ENCODE peak calls at places on chromosome 20, in nine cellular contexts. T is aorta; I is prostate gland; V is kidney; X is mammary epithelial cell; F is CD4-positive, alpha-beta T cell; S is right cardiac atrium; B is colonic mucosa; D is ovary. O is an unnamed sample.

GRCh38 chr20:59412251-59412650 is 111.8 kb downstream of the EDN3 start:
- DNase-seq in T (no peak), X (no peak), I (no peak), V (no peak), S (no peak), D (no peak), F (no peak), B (no peak), O (no peak)

GRCh38 chr20:38286586-38287502 is 17.1 kb upstream of the BPI start:
- DNase-seq in T (no peak), I (no peak), V (no peak), S (peak), B (no peak), D (no peak), F (no peak), X (no peak), O (no peak)

GRCh38 chr20:63968928-63969760 is 586 bp downstream of the ZNF512B start:
- DNase-seq in F (no peak), V (peak), T (peak), B (no peak), D (peak), X (no peak), I (no peak), S (peak), O (peak)

GRCh38 chr20:39893013-39893685 is 795.9 kb downstream of the MAFB start:
- DNase-seq in D (no peak), T (no peak), F (no peak), X (peak), I (no peak), S (no peak), V (no peak), B (no peak), O (no peak)

GRCh38 chr20:48536206-48536605 is 291.6 kb downstream of the PREX1 start:
- DNase-seq in B (no peak), S (no peak), X (no peak), F (no peak), I (no peak), T (no peak), V (no peak), D (no peak), O (no peak)

GRCh38 chr20:59042151-59042795 is at the start of gene PRELID3B:
- DNase-seq in B (peak), D (peak), I (no peak), S (peak), X (peak), T (no peak), F (no peak), V (no peak), O (peak)

GRCh38 chr20:38392356-38392755 is 42.8 kb downstream of the SNHG17 start:
- DNase-seq in D (no peak), F (no peak), B (no peak), X (no peak), S (no peak), V (no peak), T (no peak), I (no peak), O (no peak)

GRCh38 chr20:44967207-44967807 is 995 bp downstream of the STK4 start:
- DNase-seq in D (no peak), B (peak), T (no peak), I (no peak), F (no peak), X (peak), V (no peak), S (no peak), O (no peak)

GRCh38 chr20:4026093-4026601 is 10.8 kb upstream of the RNF24 start:
- DNase-seq in D (no peak), S (no peak), I (peak), B (no peak), F (no peak), V (no peak), X (peak), T (no peak), O (no peak)

GRCh38 chr20:58851221-58851968 is 693 bp upstream of the GNAS-AS1 start:
- DNase-seq in D (no peak), I (no peak), X (no peak), T (no peak), F (no peak), S (no peak), V (no peak), B (no peak), O (no peak)

GRCh38 chr20:60529149-60529548 is 570.9 kb downstream of the CDH26 start:
- DNase-seq in X (no peak), V (no peak), D (no peak), I (no peak), F (no peak), S (no peak), T (no peak), B (no peak), O (no peak)

GRCh38 chr20:36173451-36173933 is 19.0 kb downstream of the EPB41L1 start:
- DNase-seq in X (no peak), D (no peak), V (peak), B (no peak), T (no peak), I (no peak), S (no peak), F (no peak), O (no peak)

GRCh38 chr20:2453792-2454191 is 16.8 kb downstream of the SNRPB start:
- DNase-seq in S (no peak), F (no peak), V (no peak), T (no peak), X (no peak), B (no peak), I (no peak), D (no peak), O (no peak)

GRCh38 chr20:2449386-2449785 is 21.2 kb downstream of the SNRPB start:
- DNase-seq in T (no peak), V (no peak), D (no peak), S (no peak), B (no peak), X (peak), F (no peak), I (no peak), O (no peak)

GRCh38 chr20:2455771-2456497 is 14.7 kb downstream of the SNRPB start:
- DNase-seq in I (no peak), F (no peak), T (no peak), V (no peak), D (no peak), S (no peak), B (no peak), X (no peak), O (no peak)

GRCh38 chr20:2451939-2452732 is 18.5 kb downstream of the SNRPB start:
- DNase-seq in F (peak), V (no peak), I (peak), B (peak), X (peak), D (peak), T (peak), S (peak), O (peak)

DNA sequence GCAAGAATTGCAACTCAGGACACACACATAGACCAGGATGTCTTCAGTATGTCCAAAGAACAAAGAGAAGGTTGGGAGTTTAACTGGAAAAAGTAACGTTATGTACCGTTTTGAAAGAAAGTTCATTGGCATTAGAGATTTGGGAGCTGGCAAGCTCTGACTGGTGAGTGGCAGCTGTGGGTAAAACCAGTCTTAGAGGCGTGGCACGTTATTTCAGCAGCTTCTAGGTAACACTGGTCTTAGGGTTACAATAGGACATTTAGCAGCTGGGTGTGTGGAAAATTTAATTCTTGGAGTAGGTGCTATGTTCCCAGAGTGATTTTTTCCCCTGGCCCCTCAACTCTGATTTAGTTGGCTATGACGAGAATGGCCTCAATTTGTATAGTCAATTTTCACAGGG is 19.2 kb downstream of the SNRPB start:
- DNase-seq in X (peak), T (no peak), S (no peak), F (no peak), V (no peak), B (no peak), I (no peak), D (no peak), O (no peak)
- H3K27ac ChIP-seq in X (no peak), T (no peak), S (no peak), F (no peak), V (no peak), B (no peak), I (no peak), D (no peak), O (no peak)

GRCh38 chr20:32234135-32234808 is 26.6 kb downstream of the POFUT1 start:
- DNase-seq in B (no peak), F (no peak), T (peak), V (no peak), X (no peak), I (no peak), S (no peak), D (no peak), O (no peak)

GRCh38 chr20:32230707-32231106 is 23.0 kb downstream of the POFUT1 start:
- DNase-seq in X (no peak), I (no peak), T (no peak), F (no peak), V (no peak), D (no peak), S (no peak), B (no peak), O (no peak)

GRCh38 chr20:32232487-32232886 is 24.8 kb downstream of the POFUT1 start:
- DNase-seq in S (no peak), I (no peak), D (no peak), X (no peak), B (no peak), F (no peak), V (no peak), T (no peak), O (no peak)

GRCh38 chr20:32231245-32231644 is 23.6 kb downstream of the POFUT1 start:
- DNase-seq in T (no peak), V (no peak), X (no peak), S (no peak), D (no peak), F (no peak), I (no peak), B (no peak), O (no peak)

DNA sequence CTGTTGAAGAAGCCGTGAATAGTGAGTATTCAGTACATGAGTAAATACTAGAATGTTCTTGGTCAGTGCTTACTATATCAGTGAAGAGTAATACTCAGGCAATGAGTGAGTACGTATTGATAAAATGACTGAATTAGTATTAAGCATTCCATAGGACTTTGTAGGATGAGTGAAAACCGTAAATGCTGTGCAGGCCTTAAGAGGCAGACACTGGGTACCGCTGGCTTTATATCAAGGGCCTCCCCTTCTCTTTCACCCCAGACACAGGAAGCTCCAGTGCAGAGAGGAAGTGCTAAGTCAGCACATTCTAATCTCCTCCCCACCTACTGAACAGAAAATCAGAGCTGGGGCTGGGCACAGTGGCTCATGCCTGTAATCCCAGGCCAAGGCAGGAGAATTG is 24.2 kb downstream of the POFUT1 start:
- DNase-seq in I (no peak), F (peak), B (no peak), S (no peak), V (no peak), T (peak), X (no peak), D (no peak), O (no peak)
- H3K27ac ChIP-seq in I (no peak), F (peak), B (no peak), S (no peak), V (no peak), T (no peak), X (no peak), D (no peak), O (no peak)

GRCh38 chr20:16393836-16394235 is 179.4 kb downstream of the KIF16B start:
- DNase-seq in I (no peak), B (no peak), D (no peak), X (no peak), F (no peak), S (no peak), V (no peak), T (no peak), O (no peak)
- H3K27ac ChIP-seq in I (no peak), B (no peak), D (no peak), X (no peak), F (no peak), S (no peak), V (no peak), T (no peak), O (no peak)

DNA sequence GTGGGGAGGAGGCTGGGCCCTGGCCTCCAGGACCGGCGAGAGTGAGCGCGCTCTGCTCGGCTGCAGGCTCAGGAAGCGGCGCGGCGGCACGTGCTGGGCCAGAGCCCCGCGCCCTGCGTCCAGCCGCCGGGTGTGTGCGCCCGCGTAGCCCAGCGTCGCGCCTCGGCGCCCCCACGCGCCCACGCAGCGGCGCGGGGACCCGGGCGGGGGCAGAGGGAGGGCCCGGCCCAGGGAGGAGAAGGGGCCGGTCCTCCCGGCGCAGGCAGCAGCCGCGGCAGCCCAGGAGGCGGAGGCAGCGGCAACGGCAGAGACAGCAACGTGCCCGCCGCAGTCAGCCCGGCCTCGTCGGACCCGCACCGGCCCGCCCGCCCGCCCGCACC is at the start of gene EYA2:
- DNase-seq in S (peak), D (no peak), B (peak), F (no peak), T (peak), X (no peak), V (peak), I (peak), O (no peak)
- H3K27ac ChIP-seq in S (no peak), D (no peak), B (peak), F (no peak), T (no peak), X (no peak), V (no peak), I (peak), O (no peak)

DNA sequence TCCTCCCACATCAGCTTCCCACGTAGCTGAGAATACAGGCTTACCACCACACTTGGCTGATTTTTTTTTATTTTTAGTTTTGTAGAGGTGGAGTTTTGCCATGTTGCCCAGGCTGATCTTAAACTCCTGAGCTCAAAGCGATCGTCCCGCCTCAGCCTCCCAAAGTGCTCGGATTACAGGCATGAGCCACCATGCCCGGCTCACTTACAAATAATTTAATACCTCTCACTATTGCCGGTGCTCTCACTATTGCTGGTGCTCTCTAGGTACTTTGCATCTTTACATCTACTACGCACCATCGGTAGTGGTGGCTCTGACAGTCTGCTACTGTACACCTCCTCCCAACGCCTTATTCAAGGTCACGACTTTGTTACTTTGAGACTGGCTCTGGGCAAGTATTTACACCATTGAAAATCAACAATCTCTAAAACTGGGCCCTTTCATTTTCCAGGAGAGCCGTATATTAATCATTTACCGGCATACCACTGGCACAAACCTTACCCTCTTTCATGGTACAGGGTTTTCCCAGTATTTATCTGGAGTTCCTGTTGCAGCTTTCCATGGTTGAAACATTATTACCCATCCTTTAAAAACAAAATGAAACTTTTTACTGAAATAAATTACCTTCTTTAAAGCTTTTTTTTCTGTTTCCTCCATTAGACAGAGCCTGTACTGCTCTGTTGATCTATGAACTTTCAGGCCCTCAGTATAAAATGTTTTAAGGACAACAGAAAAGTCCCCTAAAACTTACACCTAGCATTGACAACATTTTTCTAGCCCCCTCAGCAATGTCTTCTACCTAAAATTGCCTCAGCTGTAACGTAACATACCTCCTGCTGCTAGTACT is 259.6 kb upstream of the PLCB4 start:
- DNase-seq in S (no peak), X (no peak), T (no peak), F (no peak), V (no peak), I (no peak), D (no peak), B (no peak), O (no peak)
- H3K27ac ChIP-seq in S (no peak), X (no peak), T (no peak), F (no peak), V (peak), I (no peak), D (no peak), B (no peak), O (peak)

GRCh38 chr20:17825949-17826843 is 126.4 kb downstream of the BANF2 start:
- DNase-seq in D (no peak), F (no peak), B (no peak), S (no peak), X (no peak), T (no peak), I (no peak), V (no peak), O (no peak)
- H3K27ac ChIP-seq in D (no peak), F (no peak), B (no peak), S (no peak), X (no peak), T (no peak), I (no peak), V (peak), O (no peak)

GRCh38 chr20:20079102-20079784 is 26.9 kb downstream of the CFAP61 start:
- DNase-seq in B (no peak), I (no peak), S (no peak), V (no peak), T (no peak), X (no peak), F (no peak), D (no peak), O (no peak)
- H3K27ac ChIP-seq in B (no peak), I (no peak), S (no peak), V (no peak), T (no peak), X (no peak), F (no peak), D (no peak), O (no peak)

GRCh38 chr20:56420028-56420427 is 8.0 kb downstream of the CASS4 start:
- DNase-seq in T (no peak), D (no peak), X (no peak), F (no peak), V (no peak), I (no peak), S (no peak), B (no peak), O (no peak)

GRCh38 chr20:56418385-56418861 is 6.4 kb downstream of the CASS4 start:
- DNase-seq in S (no peak), X (no peak), F (no peak), V (no peak), D (no peak), B (no peak), T (no peak), I (no peak), O (no peak)

GRCh38 chr20:56414842-56415765 is 3.0 kb downstream of the CASS4 start:
- DNase-seq in V (no peak), S (no peak), I (no peak), B (no peak), X (no peak), F (no peak), D (no peak), T (no peak), O (no peak)

GRCh38 chr20:56417402-56417801 is 5.3 kb downstream of the CASS4 start:
- DNase-seq in T (no peak), S (no peak), I (no peak), F (no peak), X (no peak), B (no peak), V (no peak), D (no peak), O (no peak)

GRCh38 chr20:56417911-56418310 is 5.9 kb downstream of the CASS4 start:
- DNase-seq in V (no peak), D (no peak), B (no peak), F (no peak), S (no peak), T (no peak), X (no peak), I (no peak), O (no peak)
- H3K27ac ChIP-seq in V (no peak), D (no peak), B (no peak), F (peak), S (peak), T (no peak), X (no peak), I (peak), O (no peak)

GRCh38 chr20:47454298-47455132 is 47.2 kb upstream of the NCOA3 start:
- DNase-seq in B (no peak), X (no peak), T (no peak), F (no peak), I (no peak), S (no peak), V (peak), D (no peak), O (no peak)

GRCh38 chr20:47455133-47456040 is 46.3 kb upstream of the NCOA3 start:
- DNase-seq in S (no peak), T (no peak), B (no peak), F (no peak), V (peak), D (no peak), I (peak), X (no peak), O (no peak)

GRCh38 chr20:47459344-47460073 is 42.2 kb upstream of the NCOA3 start:
- DNase-seq in D (no peak), F (no peak), V (peak), I (no peak), S (no peak), T (no peak), X (no peak), B (no peak), O (no peak)

GRCh38 chr20:47456041-47456537 is 45.6 kb upstream of the NCOA3 start:
- DNase-seq in I (no peak), S (no peak), B (no peak), X (no peak), D (no peak), V (peak), T (no peak), F (no peak), O (no peak)

GRCh38 chr20:47456952-47457724 is 44.5 kb upstream of the NCOA3 start:
- DNase-seq in I (no peak), B (no peak), D (no peak), F (no peak), V (peak), T (no peak), S (no peak), X (peak), O (no peak)
- H3K27ac ChIP-seq in I (no peak), B (no peak), D (no peak), F (no peak), V (no peak), T (no peak), S (no peak), X (peak), O (no peak)